ENCODE peak calls at places on chromosomes 6 and 20, in eight cellular contexts. Y is amygdala; I is lung microvascular endothelial cell; Q is M059J; K is RKO; W is T47D; N is aorta; T is stimulated activated naive B cell treated with anti-CD40 and anti-IgM and Interleukin-4, amounts not matched to agents 10 μg/mL and 1 μg/mL and 100 μg/mL, for 72 hours. O is an unnamed sample.

GRCh38 chr6:144944121-144944520 is 659.0 kb downstream of the UTRN start:
- DNase-seq in T (no peak), Q (no peak), K (no peak), Y (no peak), N (no peak), W (no peak), I (no peak), O (no peak)

GRCh38 chr6:105760746-105761145 is 325.4 kb upstream of the PRDM1 start:
- DNase-seq in K (no peak), W (no peak), Y (no peak), N (no peak), T (no peak), Q (no peak), I (no peak), O (no peak)

GRCh38 chr6:131592935-131593334 is 19.9 kb downstream of the ARG1 start:
- DNase-seq in Y (no peak), T (no peak), N (no peak), W (no peak), Q (no peak), K (no peak), I (no peak), O (no peak)

GRCh38 chr6:42947950-42948349 is 12.6 kb upstream of the GNMT start:
- DNase-seq in Y (no peak), T (no peak), N (no peak), Q (no peak), K (no peak), W (no peak), I (peak; percentile 46), O (no peak)

GRCh38 chr6:168367285-168367720 is 47.7 kb upstream of the DACT2 start:
- DNase-seq in K (no peak), Q (no peak), W (no peak), T (no peak), I (no peak), Y (no peak), N (no peak), O (no peak)

GRCh38 chr6:33987531-33988021 is 158.3 kb downstream of the GRM4 start:
- DNase-seq in Y (no peak), W (peak; percentile 69), I (no peak), Q (peak; percentile 15), K (peak; percentile 8), T (no peak), N (no peak), O (no peak)

GRCh38 chr20:47335251-47336012 is 21.1 kb downstream of the ZMYND8 start:
- DNase-seq in W (no peak), I (no peak), N (no peak), Q (no peak), K (no peak), T (no peak), Y (no peak), O (no peak)

GRCh38 chr6:157645201-157645795 is 177.7 kb upstream of the SNX9 start:
- DNase-seq in N (peak; percentile 33), W (no peak), Q (no peak), K (no peak), I (peak; percentile 43), T (no peak), Y (no peak), O (no peak)

GRCh38 chr6:96613291-96613999 is 50.5 kb downstream of the FHL5 start:
- DNase-seq in Y (no peak), K (no peak), I (no peak), N (no peak), W (no peak), T (no peak), Q (no peak), O (no peak)

GRCh38 chr6:14882394-14883073 is 363.3 kb upstream of the JARID2 start:
- DNase-seq in N (no peak), T (no peak), I (peak; percentile 16), Y (no peak), W (no peak), K (no peak), Q (peak; percentile 81), O (no peak)

GRCh38 chr6:139834232-139834631 is 459.8 kb upstream of the CITED2 start:
- DNase-seq in I (no peak), Q (no peak), W (no peak), K (no peak), T (no peak), Y (no peak), N (no peak), O (no peak)

GRCh38 chr6:38192011-38192410 is 372.5 kb downstream of the ZFAND3 start:
- DNase-seq in N (no peak), Y (no peak), W (no peak), Q (no peak), I (no peak), T (no peak), K (no peak), O (no peak)

GRCh38 chr6:101462576-101462975 is 69.1 kb downstream of the GRIK2 start:
- DNase-seq in I (no peak), W (no peak), T (no peak), Q (no peak), N (no peak), K (no peak), Y (no peak), O (no peak)

GRCh38 chr20:7459123-7459522 is 481.1 kb downstream of the HAO1 start:
- DNase-seq in K (no peak), Y (no peak), I (peak; percentile 2), Q (peak; percentile 4), T (no peak), W (no peak), N (no peak), O (no peak)

GRCh38 chr6:83190596-83190995 is 2.5 kb downstream of the PGM3 start:
- DNase-seq in T (no peak), Y (no peak), K (no peak), Q (no peak), I (no peak), N (no peak), W (no peak), O (no peak)

GRCh38 chr20:3875378-3875974 is 13.7 kb upstream of the PANK2 start:
- DNase-seq in Q (no peak), N (peak; percentile 33), I (no peak), T (no peak), K (no peak), Y (no peak), W (no peak), O (no peak)

GRCh38 chr6:111661541-111662041 is 55.9 kb upstream of the TRAF3IP2 start:
- DNase-seq in T (no peak), N (no peak), K (no peak), Q (no peak), I (peak; percentile 57), Y (no peak), W (peak; percentile 6), O (no peak)

GRCh38 chr20:12715371-12715770 is 293.4 kb upstream of the SPTLC3 start:
- DNase-seq in T (no peak), Y (no peak), Q (no peak), I (no peak), K (no peak), W (no peak), N (no peak), O (peak; percentile 97)

GRCh38 chr6:12458558-12458957 is 168.4 kb downstream of the EDN1 start:
- DNase-seq in K (no peak), Y (no peak), N (no peak), T (no peak), W (no peak), I (no peak), Q (no peak), O (no peak)

GRCh38 chr20:63378626-63379025 is 17.5 kb upstream of the CHRNA4 start:
- DNase-seq in N (no peak), I (peak; percentile 7), Q (no peak), K (peak; percentile 25), T (no peak), Y (no peak), W (peak; percentile 87), O (no peak)

GRCh38 chr6:158646023-158646888 is 1.7 kb upstream of the DYNLT1 start:
- DNase-seq in T (no peak), I (no peak), N (no peak), W (no peak), Y (no peak), K (no peak), Q (peak; percentile 64), O (no peak)

GRCh38 chr6:144559865-144560603 is 274.9 kb downstream of the UTRN start:
- DNase-seq in K (no peak), Y (no peak), N (no peak), W (no peak), Q (peak; percentile 66), T (no peak), I (peak; percentile 40), O (no peak)

GRCh38 chr20:40908311-40908710 is 120.3 kb upstream of the TOP1 start:
- DNase-seq in W (no peak), T (no peak), Y (no peak), Q (no peak), K (no peak), I (no peak), N (no peak), O (no peak)

GRCh38 chr6:35731736-35732532 is 4.9 kb upstream of the ARMC12 start:
- DNase-seq in N (peak; percentile 96), I (peak; percentile 92), Y (peak; percentile 78), Q (peak; percentile 89), K (peak; percentile 88), W (peak; percentile 85), T (peak; percentile 88), O (peak; percentile 80)

GRCh38 chr6:41811095-41811494 is 23.6 kb downstream of the TOMM6 start:
- DNase-seq in K (no peak), I (no peak), Y (no peak), N (no peak), Q (no peak), W (no peak), T (no peak), O (no peak)

GRCh38 chr6:34178361-34179105 is 32.6 kb upstream of the GRM4 start:
- DNase-seq in K (no peak), W (no peak), T (no peak), Q (no peak), Y (no peak), I (no peak), N (no peak), O (no peak)

GRCh38 chr6:3997144-3997770 is 81.7 kb downstream of the FAM217A start:
- DNase-seq in Q (peak; percentile 54), T (no peak), Y (no peak), N (no peak), W (no peak), I (no peak), K (no peak), O (peak; percentile 62)

GRCh38 chr6:29620629-29621028 is 12.4 kb downstream of the GABBR1 start:
- DNase-seq in Q (no peak), Y (no peak), T (no peak), N (no peak), K (no peak), W (no peak), I (no peak), O (no peak)

GRCh38 chr6:144410059-144410458 is 124.9 kb downstream of the UTRN start:
- DNase-seq in T (no peak), I (no peak), W (no peak), K (no peak), Y (no peak), Q (no peak), N (no peak), O (no peak)

GRCh38 chr6:35236223-35236622 is 22.5 kb downstream of the SCUBE3 start:
- DNase-seq in Q (no peak), W (no peak), T (no peak), Y (no peak), K (no peak), N (no peak), I (no peak), O (no peak)

GRCh38 chr6:16278048-16278724 is 39.8 kb downstream of the GMPR start:
- DNase-seq in W (no peak), T (no peak), Y (no peak), Q (peak; percentile 77), K (no peak), I (no peak), N (no peak), O (no peak)